ENCODE peak calls at places on chromosome 2, in six cellular contexts. W, O, R, C, L and F are unnamed samples.

GRCh38 chr2:238950551-238950950 is 102.7 kb downstream of the TWIST2 start:
- DNase-seq in O (no peak), L (peak), R (no peak), C (no peak), W (no peak), F (no peak)

GRCh38 chr2:72695676-72696075 is 130.2 kb downstream of the EXOC6B start:
- DNase-seq in O (no peak), L (no peak), R (no peak), C (no peak), W (no peak), F (no peak)

GRCh38 chr2:8101614-8102277 is 580.1 kb upstream of the ID2 start:
- DNase-seq in L (no peak), O (no peak), R (no peak), W (no peak), C (no peak), F (no peak)

GRCh38 chr2:171531291-171531690 is 9.0 kb downstream of the CYBRD1 start:
- DNase-seq in W (peak), L (no peak), C (peak), R (peak), O (no peak), F (no peak)

GRCh38 chr2:88764141-88764849 is 72.8 kb downstream of the RPIA start:
- DNase-seq in L (no peak), R (no peak), C (no peak), W (no peak), O (no peak), F (no peak)

GRCh38 chr2:239376351-239376750 is 24.5 kb downstream of the HDAC4 start:
- DNase-seq in L (no peak), R (no peak), C (no peak), O (no peak), W (no peak), F (no peak)

GRCh38 chr2:163734401-163734800 is 1.4 kb downstream of the FIGN start:
- DNase-seq in C (no peak), L (no peak), R (no peak), O (no peak), W (no peak), F (no peak)

GRCh38 chr2:227376911-227377396 is 2.2 kb downstream of the TM4SF20 start:
- DNase-seq in O (no peak), W (no peak), L (no peak), R (no peak), C (no peak), F (no peak)

GRCh38 chr2:97663962-97664635 is at the start of gene ACTR1B:
- DNase-seq in C (peak), R (peak), O (peak), W (peak), L (peak), F (peak)

GRCh38 chr2:169139145-169139544 is 69.8 kb downstream of the DHRS9 start:
- DNase-seq in L (no peak), C (no peak), W (no peak), R (no peak), O (no peak), F (no peak)

GRCh38 chr2:9737053-9737875 is 106.0 kb upstream of the TAF1B start:
- DNase-seq in C (peak), W (no peak), O (no peak), L (no peak), R (peak), F (no peak)

GRCh38 chr2:168694876-168695275 is 107.6 kb upstream of the NOSTRIN start:
- DNase-seq in W (no peak), L (no peak), R (no peak), O (no peak), C (no peak), F (no peak)

GRCh38 chr2:241161646-241162281 is 11.5 kb downstream of the PPP1R7 start:
- DNase-seq in C (peak), L (peak), O (no peak), W (peak), R (peak), F (no peak)

GRCh38 chr2:85873679-85874078 is 15.1 kb downstream of the ST3GAL5 start:
- DNase-seq in W (no peak), L (no peak), C (no peak), R (peak), O (no peak), F (no peak)

GRCh38 chr2:149023091-149023490 is 15.4 kb upstream of the LYPD6B start:
- DNase-seq in L (no peak), W (no peak), R (no peak), O (no peak), C (no peak), F (no peak)

GRCh38 chr2:151334082-151334815 is 23.1 kb upstream of the TNFAIP6 start:
- DNase-seq in L (no peak), C (peak), O (no peak), W (peak), R (no peak), F (no peak)

GRCh38 chr2:10435427-10436204 is 12.5 kb downstream of the ODC1 start:
- DNase-seq in R (no peak), W (no peak), C (no peak), L (no peak), O (no peak), F (no peak)

GRCh38 chr2:193776988-193777387 is 1582.3 kb upstream of the TMEFF2 start:
- DNase-seq in W (no peak), L (no peak), O (no peak), C (no peak), R (no peak), F (peak)

GRCh38 chr2:238573065-238573778 is 146.5 kb downstream of the ASB1 start:
- DNase-seq in L (no peak), W (no peak), O (peak), R (peak), C (no peak), F (no peak)

GRCh38 chr2:101120124-101120996 is 30.8 kb downstream of the TBC1D8 start:
- DNase-seq in C (peak), L (peak), O (no peak), W (no peak), R (peak), F (peak)

GRCh38 chr2:237438082-237438925 is 24.3 kb upstream of the COL6A3 start:
- DNase-seq in L (no peak), O (no peak), W (no peak), C (no peak), R (no peak), F (peak)

GRCh38 chr2:207184348-207184747 is 18.6 kb upstream of the KLF7 start:
- DNase-seq in L (no peak), R (no peak), C (peak), W (no peak), O (no peak), F (no peak)

GRCh38 chr2:226795281-226796011 is 4.2 kb downstream of the IRS1 start:
- DNase-seq in L (no peak), C (peak), W (no peak), O (no peak), R (no peak), F (no peak)

GRCh38 chr2:183063083-183063482 is 15.5 kb upstream of the DUSP19 start:
- DNase-seq in W (no peak), R (no peak), O (no peak), L (no peak), C (peak), F (no peak)

GRCh38 chr2:17959833-17960232 is 81.4 kb downstream of the KCNS3 start:
- DNase-seq in C (no peak), W (no peak), L (no peak), R (no peak), O (no peak), F (no peak)

GRCh38 chr2:148528356-148529064 is 116.0 kb upstream of the EPC2 start:
- DNase-seq in O (no peak), C (no peak), L (no peak), W (no peak), R (no peak), F (no peak)

GRCh38 chr2:241111443-241111810 is 9.3 kb upstream of the MTERF4 start:
- DNase-seq in W (no peak), O (no peak), L (no peak), R (no peak), C (no peak), F (no peak)

GRCh38 chr2:100235098-100235497 is 87.2 kb downstream of the LONRF2 start:
- DNase-seq in C (peak), R (peak), W (no peak), L (no peak), O (no peak), F (no peak)

GRCh38 chr2:120818441-120818920 is 82.8 kb downstream of the GLI2 start:
- DNase-seq in O (no peak), R (no peak), C (peak), L (no peak), W (peak), F (no peak)

GRCh38 chr2:181252248-181253148 is 204.7 kb upstream of the ITGA4 start:
- DNase-seq in R (peak), O (no peak), W (no peak), C (no peak), L (no peak), F (no peak)

GRCh38 chr2:181253438-181253837 is 203.7 kb upstream of the ITGA4 start:
- DNase-seq in O (no peak), C (no peak), R (no peak), L (no peak), W (no peak), F (no peak)

GRCh38 chr2:181250691-181251090 is 206.5 kb upstream of the ITGA4 start:
- DNase-seq in R (peak), C (no peak), W (no peak), L (no peak), O (no peak), F (no peak)
- TF ChIP-seq CTCF in R (no peak), C (no peak), W (no peak), L (no peak), O (no peak), F (no peak)

GRCh38 chr2:181918188-181918587 is 26.7 kb downstream of the ITPRID2 start:
- DNase-seq in W (no peak), R (no peak), O (no peak), C (no peak), L (no peak), F (no peak)

GRCh38 chr2:181915096-181915495 is 23.6 kb downstream of the ITPRID2 start:
- DNase-seq in O (no peak), R (peak), W (no peak), C (no peak), L (no peak), F (no peak)

GRCh38 chr2:181911830-181912229 is 20.3 kb downstream of the ITPRID2 start:
- DNase-seq in O (no peak), R (no peak), C (no peak), L (no peak), W (no peak), F (peak)

GRCh38 chr2:181917378-181917735 is 25.8 kb downstream of the ITPRID2 start:
- DNase-seq in W (no peak), C (no peak), R (no peak), L (no peak), O (no peak), F (no peak)

GRCh38 chr2:181916726-181917377 is 25.3 kb downstream of the ITPRID2 start:
- DNase-seq in O (peak), C (peak), L (no peak), W (peak), R (no peak), F (no peak)
- H3K4me3 ChIP-seq in O (no peak), C (no peak), L (no peak), W (no peak), R (no peak), F (no peak)

GRCh38 chr2:13651684-13652131 is 935.0 kb downstream of the TRIB2 start:
- DNase-seq in L (no peak), R (no peak), O (no peak), W (no peak), C (no peak), F (no peak)

GRCh38 chr2:13652531-13653313 is 936.0 kb downstream of the TRIB2 start:
- DNase-seq in R (peak), O (peak), C (peak), L (no peak), W (peak), F (no peak)

GRCh38 chr2:13654416-13654815 is 937.7 kb downstream of the TRIB2 start:
- DNase-seq in O (no peak), R (no peak), L (no peak), C (peak), W (no peak), F (peak)

GRCh38 chr2:13650586-13651180 is 933.9 kb downstream of the TRIB2 start:
- DNase-seq in W (no peak), O (no peak), L (no peak), C (no peak), R (peak), F (no peak)
- TF ChIP-seq CTCF in W (no peak), O (no peak), L (no peak), C (no peak), R (peak), F (no peak)

GRCh38 chr2:44951714-44952113 is 10.2 kb downstream of the SIX3 start:
- DNase-seq in L (no peak), C (no peak), O (no peak), W (no peak), R (peak), F (no peak)
- H3K4me3 ChIP-seq in L (no peak), C (peak), O (peak), W (peak), R (no peak), F (no peak)